ENCODE peak calls at places on chromosomes 2 and 18, in ten cellular contexts. N is IMR-90, U is neural progenitor cell, J is foreskin fibroblast, Q is BJ, P is tibial nerve, F is fibroblast of mammary gland, L is A549, B is stomach, Z is AG04450. I is an unnamed sample.

GRCh38 chr2:88218971-88219370 is 48.8 kb downstream of the THNSL2 start:
- DNase-seq in J (no peak), L (no peak), Z (no peak), P (no peak), N (no peak), Q (no peak), B (no peak), F (no peak), U (peak; percentile 29), I (no peak)

GRCh38 chr2:238487134-238487533 is 60.4 kb downstream of the ASB1 start:
- DNase-seq in J (no peak), F (no peak), U (no peak), Q (no peak), L (no peak), P (no peak), B (peak; percentile 23), Z (no peak), N (no peak), I (no peak)

GRCh38 chr2:193228276-193228675 is 1033.5 kb upstream of the TMEFF2 start:
- DNase-seq in Q (no peak), B (no peak), L (no peak), U (no peak), P (no peak), F (no peak), N (no peak), J (no peak), Z (no peak), I (no peak)

GRCh38 chr2:197255550-197255949 is 55.0 kb downstream of the ANKRD44 start:
- DNase-seq in U (peak; percentile 70), B (peak; percentile 59), Q (no peak), L (no peak), F (no peak), N (peak; percentile 55), Z (no peak), P (peak; percentile 42), J (peak; percentile 56), I (no peak)

GRCh38 chr2:10384089-10384734 is 63.9 kb downstream of the ODC1 start:
- DNase-seq in N (no peak), B (no peak), J (no peak), P (no peak), F (no peak), U (no peak), Z (no peak), L (no peak), Q (no peak), I (no peak)

GRCh38 chr2:74498500-74499268 is 719 bp downstream of the LBX2 start:
- DNase-seq in B (peak; percentile 40), P (no peak), Q (no peak), F (peak; percentile 58), L (no peak), J (peak; percentile 79), U (peak; percentile 88), Z (no peak), N (no peak), I (no peak)

GRCh38 chr2:136891100-136891499 is 125.8 kb downstream of the THSD7B start:
- DNase-seq in L (no peak), Q (no peak), F (no peak), J (no peak), U (no peak), N (no peak), Z (no peak), P (no peak), B (no peak), I (no peak)

GRCh38 chr2:230268606-230269222 is 43.2 kb downstream of the SP140 start:
- DNase-seq in F (peak; percentile 34), B (no peak), U (no peak), Q (no peak), N (peak; percentile 1), L (no peak), J (no peak), Z (no peak), P (peak; percentile 8), I (no peak)

GRCh38 chr2:73111300-73112025 is 1.3 kb downstream of the RAB11FIP5 start:
- DNase-seq in J (peak; percentile 70), F (peak; percentile 35), B (peak; percentile 54), N (no peak), Q (no peak), U (peak; percentile 60), Z (no peak), P (no peak), L (peak; percentile 62), I (peak; percentile 45)

GRCh38 chr2:207319321-207319720 is 153.6 kb upstream of the KLF7 start:
- DNase-seq in Q (no peak), F (no peak), N (no peak), Z (no peak), J (no peak), U (no peak), B (no peak), P (no peak), L (no peak), I (no peak)

GRCh38 chr18:2903006-2903405 is 56.2 kb downstream of the EMILIN2 start:
- DNase-seq in L (no peak), N (peak; percentile 61), F (peak; percentile 85), Q (no peak), U (no peak), P (peak; percentile 69), J (peak; percentile 95), B (no peak), Z (no peak), I (no peak)

GRCh38 chr2:38734299-38735058 is 16.7 kb downstream of the SRSF7 start:
- DNase-seq in P (no peak), L (no peak), J (no peak), B (no peak), U (no peak), F (no peak), Z (no peak), N (no peak), Q (no peak), I (no peak)

GRCh38 chr2:71756280-71756906 is 303.0 kb downstream of the DYSF start:
- DNase-seq in Z (no peak), Q (no peak), L (no peak), F (peak; percentile 66), U (no peak), P (no peak), B (no peak), J (peak; percentile 59), N (peak; percentile 35), I (no peak)

GRCh38 chr2:88074854-88075292 is 7.2 kb downstream of the SMYD1 start:
- DNase-seq in N (peak; percentile 67), F (peak; percentile 79), B (no peak), Z (peak; percentile 21), Q (peak; percentile 62), L (no peak), P (no peak), U (no peak), J (peak; percentile 85), I (peak; percentile 92)

GRCh38 chr2:74278176-74278575 is 65.0 kb downstream of the SLC4A5 start:
- DNase-seq in N (no peak), Q (no peak), Z (no peak), L (no peak), P (no peak), F (no peak), B (no peak), U (no peak), J (no peak), I (no peak)

GRCh38 chr2:216555274-216555673 is 56.6 kb downstream of the RPL37A start:
- DNase-seq in U (no peak), Z (no peak), F (no peak), P (peak; percentile 46), L (no peak), N (no peak), B (peak; percentile 81), J (peak; percentile 75), Q (no peak), I (no peak)

GRCh38 chr18:49757513-49758262 is 55.6 kb downstream of the ACAA2 start:
- DNase-seq in P (no peak), N (no peak), B (no peak), J (no peak), Q (no peak), F (no peak), Z (no peak), U (peak; percentile 9), L (no peak), I (no peak)

GRCh38 chr2:12479042-12479601 is 237.6 kb upstream of the TRIB2 start:
- DNase-seq in P (no peak), J (peak; percentile 29), N (peak; percentile 15), Q (no peak), U (no peak), B (no peak), Z (no peak), F (peak; percentile 28), L (no peak), I (no peak)

GRCh38 chr2:85188852-85189251 is 55.7 kb downstream of the TCF7L1 start:
- DNase-seq in L (no peak), N (no peak), J (no peak), F (no peak), Q (no peak), U (no peak), P (no peak), Z (no peak), B (no peak), I (no peak)

GRCh38 chr2:240893363-240893828 is 2.6 kb downstream of the MAB21L4 start:
- DNase-seq in N (peak; percentile 36), Q (no peak), B (no peak), U (peak; percentile 85), L (no peak), F (peak; percentile 34), P (no peak), Z (no peak), J (peak; percentile 39), I (peak; percentile 67)
- TF ChIP-seq CTCF in N (no peak), Q (no peak), B (no peak), U (peak; percentile 30), L (no peak), F (no peak), P (no peak), Z (no peak), J (no peak), I (peak; percentile 22)

GRCh38 chr18:32429427-32429826 is 41.3 kb downstream of the GAREM1 start:
- DNase-seq in Z (no peak), Q (no peak), L (no peak), N (no peak), U (no peak), B (no peak), P (no peak), J (no peak), F (no peak), I (no peak)
- H3K4me3 ChIP-seq in Z (no peak overlapping the region), Q (no peak overlapping the region), L (no peak overlapping the region), N (no peak overlapping the region), U (no peak overlapping the region), B (no peak overlapping the region), P (no peak overlapping the region), J (no peak overlapping the region), F (no peak overlapping the region), I (no peak overlapping the region)

DNA sequence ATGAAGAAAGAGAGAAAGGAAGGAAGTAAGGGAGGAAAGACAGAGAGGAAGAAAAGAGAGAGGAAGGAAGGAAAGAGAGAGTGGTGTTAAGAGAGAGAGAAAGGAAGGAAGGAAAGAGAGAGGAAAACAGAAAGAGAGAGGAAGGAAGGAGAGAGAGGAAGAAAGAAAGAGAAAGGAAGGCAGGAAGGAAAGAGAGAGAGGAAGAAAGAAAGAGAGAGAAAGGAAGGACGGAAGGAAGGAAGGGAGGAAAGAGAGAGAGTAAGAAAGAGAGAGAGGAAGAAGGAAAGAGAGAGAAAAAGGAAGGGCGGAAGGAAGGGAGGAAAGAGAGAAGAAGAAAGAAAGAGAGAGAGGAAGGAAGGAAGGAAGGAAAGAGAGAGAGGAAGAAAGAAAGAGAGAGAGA is 127.4 kb downstream of the GALNT3 start:
- DNase-seq in B (no peak), F (no peak), N (no peak), P (no peak), J (no peak), Q (no peak), U (no peak), Z (no peak), L (no peak), I (no peak)
- TF ChIP-seq CTCF in B (no peak), F (no peak), N (no peak), P (no peak), J (no peak), Q (no peak), U (no peak), Z (no peak), L (no peak), I (no peak)

GRCh38 chr2:53819627-53820026 is 32.8 kb downstream of the ERLEC1 start:
- DNase-seq in Q (no peak), P (no peak), J (no peak), U (no peak), L (no peak), Z (no peak), N (no peak), F (no peak), B (no peak), I (no peak)
- H3K4me3 ChIP-seq in Q (no peak overlapping the region), P (no peak overlapping the region), J (no peak overlapping the region), U (no peak overlapping the region), L (no peak overlapping the region), Z (no peak overlapping the region), N (no peak overlapping the region), F (no peak overlapping the region), B (no peak overlapping the region), I (no peak overlapping the region)